ENCODE peak calls at places on chromosome 3, in four cellular contexts. O is body of pancreas, Z is A172, U is posterior cingulate gyrus. N is an unnamed sample.

GRCh38 chr3:48273594-48274211 is 32.8 kb downstream of the ZNF589 start:
- DNase-seq in Z (peak), O (peak), U (peak), N (peak)

GRCh38 chr3:85652322-85652721 is 693.5 kb downstream of the CADM2 start:
- DNase-seq in O (no peak), Z (no peak), U (no peak), N (no peak)

GRCh38 chr3:105365536-105366301 is 990 bp upstream of the ALCAM start:
- DNase-seq in Z (peak), U (peak), O (peak), N (peak)

GRCh38 chr3:27596920-27597319 is 112.7 kb upstream of the SLC4A7 start:
- DNase-seq in U (no peak), Z (peak), O (no peak), N (no peak)

GRCh38 chr3:66076861-66077495 is 38.3 kb upstream of the MAGI1 start:
- DNase-seq in Z (no peak), O (no peak), U (no peak), N (no peak)

GRCh38 chr3:150312018-150312657 is 96.0 kb upstream of the TSC22D2 start:
- DNase-seq in Z (no peak), O (no peak), U (no peak), N (no peak)

GRCh38 chr3:2615080-2615479 is 495.1 kb downstream of the IL5RA start:
- DNase-seq in O (no peak), Z (no peak), U (no peak), N (no peak)

GRCh38 chr3:132464066-132464465 is 46.8 kb downstream of the DNAJC13 start:
- DNase-seq in U (no peak), Z (peak), O (no peak), N (no peak)

GRCh38 chr3:171398343-171398742 is 61.9 kb downstream of the TNIK start:
- DNase-seq in O (no peak), Z (no peak), U (no peak), N (no peak)

GRCh38 chr3:142649996-142650693 is 54.0 kb downstream of the PLS1 start:
- DNase-seq in Z (no peak), O (no peak), U (no peak), N (no peak)